ENCODE peak calls at places on chromosomes 7 and 10, in four cellular contexts. H, C, M and B are unnamed samples.

GRCh38 chr7:141300816-141301215 is 227.0 kb downstream of the TMEM178B start:
- DNase-seq in H (no peak), C (no peak), M (no peak), B (no peak)

GRCh38 chr10:58266003-58266825 is 1.5 kb downstream of the IPMK start:
- DNase-seq in H (peak; percentile 63), C (peak; percentile 78), M (no peak), B (peak; percentile 64)

GRCh38 chr7:11345621-11346020 is 371.9 kb downstream of the PHF14 start:
- DNase-seq in H (peak; percentile 87), C (no peak), M (no peak), B (peak; percentile 25)

GRCh38 chr10:121952226-121952625 is 22.8 kb downstream of the NSMCE4A start:
- DNase-seq in H (peak; percentile 84), C (peak; percentile 13), M (no peak), B (no peak)

GRCh38 chr10:8071006-8071405 is 16.5 kb downstream of the GATA3 start:
- DNase-seq in H (peak; percentile 74), C (peak; percentile 22), M (no peak), B (no peak)

GRCh38 chr7:101813414-101814019 is 3.9 kb upstream of the CUX1 start:
- DNase-seq in H (no peak), C (no peak), M (no peak), B (no peak)

GRCh38 chr7:69717221-69717620 is 118.9 kb downstream of the AUTS2 start:
- DNase-seq in H (no peak), C (no peak), M (no peak), B (no peak)

GRCh38 chr10:13180788-13181187 is 19.4 kb downstream of the MCM10 start:
- DNase-seq in H (no peak), C (no peak), M (no peak), B (no peak)

GRCh38 chr7:100632951-100633717 is 8.2 kb downstream of the TFR2 start:
- DNase-seq in H (peak; percentile 25), C (peak; percentile 29), M (peak; percentile 65), B (peak; percentile 14)
- TF ChIP-seq CTCF in H (peak; percentile 50), C (peak; percentile 25), M (peak; percentile 61), B (peak; percentile 33)

DNA sequence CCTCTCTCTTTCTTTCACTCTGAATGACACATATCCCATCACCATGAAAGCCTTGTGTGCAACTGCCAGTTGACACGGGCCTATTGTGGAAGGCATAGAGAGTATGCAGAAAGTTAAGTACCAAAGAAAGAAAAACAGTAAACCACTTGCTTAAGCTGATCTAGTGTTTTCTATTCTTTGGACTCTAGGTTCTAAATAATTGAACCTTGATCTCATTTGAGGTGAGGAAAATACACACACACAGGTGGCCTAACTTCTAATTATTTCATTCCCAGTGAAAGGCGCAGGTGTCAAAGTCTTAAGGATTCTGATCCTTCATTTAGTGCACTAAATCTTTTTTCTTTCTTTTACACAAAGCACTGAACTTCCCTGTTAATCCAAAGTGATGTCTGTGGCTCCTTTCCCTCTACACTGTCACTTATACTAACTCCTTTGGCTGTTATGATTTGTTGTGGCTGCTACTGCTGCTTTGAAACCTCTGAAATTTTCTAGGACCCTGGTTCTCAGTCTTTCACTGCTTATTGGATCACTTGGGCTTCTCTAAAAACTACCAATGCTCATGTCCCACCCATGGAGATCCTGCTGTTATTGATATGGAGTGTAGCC is 17.8 kb downstream of the DKK1 start:
- DNase-seq in H (no peak), C (no peak), M (no peak), B (no peak)
- H3K4me2 ChIP-seq in H (no peak overlapping the region), C (no peak overlapping the region), M (no peak overlapping the region), B (no peak overlapping the region)

DNA sequence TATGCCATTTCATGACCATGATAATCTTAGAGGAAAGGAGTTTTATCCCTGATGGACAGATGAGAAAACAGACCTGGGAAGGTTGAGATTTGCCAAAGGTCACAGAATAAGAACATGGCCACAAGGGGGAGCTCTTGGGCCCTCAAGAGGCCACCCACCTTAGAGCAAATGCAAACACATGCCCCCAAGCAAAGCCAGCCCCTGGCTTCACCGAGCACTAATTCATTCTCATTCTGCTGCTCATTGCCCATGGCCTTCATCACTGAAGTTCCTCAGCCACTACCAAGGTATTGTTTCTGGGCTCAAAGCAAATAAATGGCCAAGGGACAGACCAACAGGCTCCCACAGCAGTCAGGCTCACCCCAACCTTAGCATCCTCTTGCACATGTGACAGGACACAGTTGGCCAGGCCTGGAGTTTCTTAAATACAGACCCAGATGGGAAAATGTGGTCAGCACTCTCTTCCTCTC is 44.2 kb downstream of the PDLIM1 start:
- DNase-seq in H (peak; percentile 70), C (peak; percentile 81), M (peak; percentile 96), B (peak; percentile 74)
- H3K27ac ChIP-seq in H (peak overlapping the region; percentile 93), C (peak overlapping the region; percentile 86), M (peak overlapping the region; percentile 67), B (no peak overlapping the region)

GRCh38 chr10:5283305-5284158 is 81.2 kb upstream of the UCN3 start:
- DNase-seq in H (peak; percentile 32), C (peak; percentile 47), M (peak; percentile 83), B (peak; percentile 53)
- TF ChIP-seq CTCF in H (peak; percentile 81), C (peak; percentile 60), M (peak; percentile 86), B (peak; percentile 69)

GRCh38 chr10:94042814-94043175 is 49.1 kb downstream of the PLCE1 start:
- DNase-seq in H (peak; percentile 66), C (no peak), M (no peak), B (no peak)
- H3K4me2 ChIP-seq in H (no peak overlapping the region), C (no peak overlapping the region), M (no peak overlapping the region), B (peak overlapping the region; percentile 80)

GRCh38 chr7:97973206-97973658 is 16.8 kb downstream of the OCM2 start:
- DNase-seq in H (peak; percentile 1), C (no peak), M (peak; percentile 93), B (no peak)

GRCh38 chr7:97971990-97972943 is 17.7 kb downstream of the OCM2 start:
- DNase-seq in H (peak; percentile 69), C (peak; percentile 57), M (peak; percentile 71), B (peak; percentile 76)

GRCh38 chr7:97971120-97971989 is 18.6 kb downstream of the OCM2 start:
- DNase-seq in H (peak; percentile 39), C (peak; percentile 13), M (peak; percentile 42), B (peak; percentile 19)
- H3K27ac ChIP-seq in H (peak overlapping the region; percentile 48), C (peak overlapping the region; percentile 4), M (no peak overlapping the region), B (peak overlapping the region; percentile 52)

DNA sequence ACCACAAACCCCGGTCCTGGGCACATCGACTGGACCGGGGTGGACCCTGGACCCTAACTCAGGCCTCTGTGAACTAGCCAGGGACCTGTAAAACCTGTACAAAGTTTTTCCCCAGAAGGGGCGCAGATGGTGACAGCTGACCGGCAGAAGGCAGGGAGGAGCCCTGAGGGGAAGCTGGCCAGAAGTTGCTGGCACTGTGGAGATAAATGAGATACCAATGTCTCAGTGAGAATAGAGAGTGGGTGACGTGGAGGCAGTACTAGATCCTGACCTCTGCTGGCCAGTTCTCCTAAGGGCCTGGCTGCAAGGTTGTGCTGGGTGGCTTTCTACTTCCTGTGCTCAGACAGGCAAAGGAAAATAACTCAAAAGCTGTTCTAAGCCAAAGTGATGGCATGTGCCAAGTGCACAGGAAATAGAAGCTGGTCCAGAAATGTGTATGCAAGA is 10.6 kb upstream of the TSPAN14 start:
- DNase-seq in H (no peak), C (no peak), M (peak; percentile 37), B (no peak)
- TF ChIP-seq CTCF in H (peak; percentile 62), C (peak; percentile 15), M (peak; percentile 64), B (no peak)

GRCh38 chr10:125102821-125103220 is 57.5 kb downstream of the CTBP2 start:
- DNase-seq in H (no peak), C (no peak), M (no peak), B (no peak)
- H3K4me2 ChIP-seq in H (peak overlapping the region; percentile 6), C (no peak overlapping the region), M (peak overlapping the region; percentile 67), B (no peak overlapping the region)